ENCODE peak calls at places on chromosomes 3 and 15, in five cellular contexts. R is body of pancreas, F is dorsolateral prefrontal cortex, N is BE2C, H is neural progenitor cell. Q is an unnamed sample.

GRCh38 chr3:188486126-188486525 is 332.2 kb downstream of the LPP start:
- DNase-seq in R (no peak), F (no peak), N (no peak), H (no peak), Q (no peak)

GRCh38 chr3:126510323-126510910 is 7.2 kb downstream of the UROC1 start:
- DNase-seq in R (no peak), F (peak; percentile 35), N (no peak), H (no peak), Q (no peak)

GRCh38 chr3:182420741-182421140 is 372.6 kb upstream of the ATP11B start:
- DNase-seq in R (no peak), F (no peak), N (no peak), H (no peak), Q (no peak)

GRCh38 chr15:101115318-101115886 is 136.4 kb downstream of the CHSY1 start:
- DNase-seq in R (no peak), F (peak; percentile 24), N (no peak), H (no peak), Q (no peak)

GRCh38 chr3:151203053-151203420 is at the start of gene GPR171:
- DNase-seq in R (no peak), F (no peak), N (no peak), H (no peak), Q (no peak)

GRCh38 chr3:74465652-74466415 is 148.6 kb downstream of the CNTN3 start:
- DNase-seq in R (no peak), F (peak; percentile 38), N (no peak), H (no peak), Q (no peak)

GRCh38 chr15:85178366-85178765 is 196.7 kb downstream of the PDE8A start:
- DNase-seq in R (no peak), F (no peak), N (no peak), H (no peak), Q (no peak)

GRCh38 chr3:197533396-197534347 is 22.1 kb downstream of the BDH1 start:
- DNase-seq in R (no peak), F (no peak), N (no peak), H (no peak), Q (no peak)

GRCh38 chr3:47193871-47194859 is 30.3 kb upstream of the SETD2 start:
- DNase-seq in R (no peak), F (no peak), N (no peak), H (no peak), Q (no peak)

GRCh38 chr3:181278468-181279238 is 289.1 kb upstream of the DNAJC19 start:
- DNase-seq in R (no peak), F (no peak), N (no peak), H (peak; percentile 42), Q (no peak)

GRCh38 chr15:40338041-40338657 is 2.6 kb downstream of the CCDC9B start:
- DNase-seq in R (peak; percentile 73), F (no peak), N (peak; percentile 89), H (peak; percentile 88), Q (no peak)

GRCh38 chr3:72485649-72486048 is 362.6 kb downstream of the SHQ1 start:
- DNase-seq in R (no peak), F (no peak), N (no peak), H (no peak), Q (no peak)

GRCh38 chr3:123385072-123385471 is 63.8 kb downstream of the ADCY5 start:
- DNase-seq in R (no peak), F (no peak), N (no peak), H (no peak), Q (no peak)

GRCh38 chr3:106740116-106740515 is 637.1 kb upstream of the CCDC54 start:
- DNase-seq in R (no peak), F (no peak), N (no peak), H (no peak), Q (no peak)

GRCh38 chr3:194539498-194539897 is 52.7 kb upstream of the ATP13A3 start:
- DNase-seq in R (no peak), F (no peak), N (no peak), H (no peak), Q (no peak)

GRCh38 chr3:194472290-194472920 is 14.4 kb downstream of the ATP13A3 start:
- DNase-seq in R (no peak), F (no peak), N (peak; percentile 31), H (peak; percentile 72), Q (no peak)

GRCh38 chr3:143563786-143564185 is 284.5 kb downstream of the SLC9A9 start:
- DNase-seq in R (no peak), F (no peak), N (no peak), H (no peak), Q (no peak)

GRCh38 chr15:68618339-68619302 is 39.8 kb downstream of the CORO2B start:
- DNase-seq in R (no peak), F (no peak), N (no peak), H (no peak), Q (no peak)

GRCh38 chr3:141306922-141307321 is 61.4 kb upstream of the ZBTB38 start:
- DNase-seq in R (no peak), F (no peak), N (no peak), H (no peak), Q (no peak)

GRCh38 chr15:33654859-33655258 is 313.4 kb upstream of the CHRM5 start:
- DNase-seq in R (no peak), F (no peak), N (no peak), H (peak; percentile 16), Q (no peak)

GRCh38 chr15:65937046-65937445 is 67.8 kb downstream of the RAB11A start:
- DNase-seq in R (no peak), F (no peak), N (no peak), H (no peak), Q (no peak)

GRCh38 chr3:196639517-196640500 is at the start of gene NRROS:
- DNase-seq in R (peak; percentile 33), F (peak; percentile 68), N (peak; percentile 56), H (peak; percentile 75), Q (peak; percentile 53)

GRCh38 chr15:83108266-83109219 is 1.1 kb downstream of the TM6SF1 start:
- DNase-seq in R (no peak), F (peak; percentile 54), N (peak; percentile 30), H (no peak), Q (no peak)

GRCh38 chr3:63912768-63913588 is 795 bp upstream of the SCAANT1 start:
- DNase-seq in R (peak; percentile 71), F (peak; percentile 60), N (peak; percentile 31), H (peak; percentile 54), Q (peak; percentile 44)

DNA sequence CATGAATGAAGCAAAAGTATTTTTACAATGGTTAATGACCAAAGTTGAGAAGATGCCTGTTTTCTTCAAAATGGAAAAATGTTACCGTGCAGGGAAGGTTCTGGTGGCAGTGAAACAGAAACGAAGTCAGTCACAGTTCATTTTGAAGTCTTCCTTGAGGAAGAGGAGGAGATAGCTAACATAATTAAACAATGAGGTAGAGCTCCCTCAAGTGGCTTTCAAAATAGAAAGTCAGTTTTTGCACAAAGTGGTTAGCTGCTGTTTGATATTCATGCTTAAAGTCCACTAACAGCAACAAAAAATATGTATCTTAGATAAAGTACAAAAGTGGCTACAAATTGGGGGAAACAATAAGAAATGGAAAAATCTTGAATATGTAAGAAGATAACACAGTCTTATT is 87.3 kb downstream of the TFG start:
- DNase-seq in R (no peak), F (no peak), N (no peak), H (peak; percentile 11), Q (no peak)
- TF ChIP-seq CTCF in R (no peak), F (no peak), N (peak; percentile 34), H (peak; percentile 52), Q (no peak)

GRCh38 chr3:195554458-195554857 is 11.3 kb upstream of the PPP1R2 start:
- DNase-seq in R (no peak), F (no peak), N (no peak), H (no peak), Q (no peak)

GRCh38 chr3:195555110-195555509 is 12.0 kb upstream of the PPP1R2 start:
- DNase-seq in R (no peak), F (no peak), N (no peak), H (no peak), Q (no peak)

GRCh38 chr3:195558602-195559001 is 15.5 kb upstream of the PPP1R2 start:
- DNase-seq in R (no peak), F (no peak), N (no peak), H (peak; percentile 58), Q (no peak)

GRCh38 chr3:195557327-195557726 is 14.2 kb upstream of the PPP1R2 start:
- DNase-seq in R (no peak), F (no peak), N (no peak), H (no peak), Q (no peak)

GRCh38 chr3:195556390-195556789 is 13.3 kb upstream of the PPP1R2 start:
- DNase-seq in R (no peak), F (no peak), N (no peak), H (peak; percentile 44), Q (no peak)
- TF ChIP-seq CTCF in R (no peak), F (no peak), N (peak; percentile 55), H (peak; percentile 44), Q (no peak)

DNA sequence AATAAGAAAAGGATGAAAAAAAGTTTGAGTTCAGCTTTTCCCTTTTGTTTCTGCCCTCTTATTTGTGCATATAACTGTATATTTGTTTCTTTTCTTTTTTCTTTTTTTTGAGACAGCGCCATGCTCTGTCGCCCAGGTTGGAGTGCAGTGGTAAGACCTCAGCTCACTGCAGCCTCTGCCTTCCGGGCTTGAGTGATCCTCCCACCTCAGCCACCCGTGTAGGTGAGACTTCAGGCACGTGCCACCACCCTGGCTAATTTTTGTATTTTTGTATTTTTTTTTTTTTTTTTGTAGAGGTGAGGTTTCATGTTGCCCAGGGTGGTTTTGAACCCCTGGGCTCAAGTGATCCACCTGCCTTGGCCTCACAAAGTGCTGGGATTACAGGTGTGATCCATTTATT is 31.4 kb downstream of the RNF111 start:
- DNase-seq in R (no peak), F (no peak), N (no peak), H (no peak), Q (no peak)
- TF ChIP-seq CTCF in R (no peak), F (no peak), N (no peak), H (no peak), Q (no peak)

GRCh38 chr3:170496868-170497140 is 78.1 kb downstream of the CLDN11 start:
- DNase-seq in R (no peak), F (no peak), N (no peak), H (no peak), Q (no peak)

GRCh38 chr3:170494766-170495165 is 76.1 kb downstream of the CLDN11 start:
- DNase-seq in R (no peak), F (no peak), N (no peak), H (no peak), Q (no peak)

GRCh38 chr3:170497197-170497596 is 78.5 kb downstream of the CLDN11 start:
- DNase-seq in R (no peak), F (no peak), N (no peak), H (no peak), Q (no peak)

GRCh38 chr3:170493712-170494182 is 75.1 kb downstream of the CLDN11 start:
- DNase-seq in R (no peak), F (no peak), N (no peak), H (no peak), Q (no peak)

DNA sequence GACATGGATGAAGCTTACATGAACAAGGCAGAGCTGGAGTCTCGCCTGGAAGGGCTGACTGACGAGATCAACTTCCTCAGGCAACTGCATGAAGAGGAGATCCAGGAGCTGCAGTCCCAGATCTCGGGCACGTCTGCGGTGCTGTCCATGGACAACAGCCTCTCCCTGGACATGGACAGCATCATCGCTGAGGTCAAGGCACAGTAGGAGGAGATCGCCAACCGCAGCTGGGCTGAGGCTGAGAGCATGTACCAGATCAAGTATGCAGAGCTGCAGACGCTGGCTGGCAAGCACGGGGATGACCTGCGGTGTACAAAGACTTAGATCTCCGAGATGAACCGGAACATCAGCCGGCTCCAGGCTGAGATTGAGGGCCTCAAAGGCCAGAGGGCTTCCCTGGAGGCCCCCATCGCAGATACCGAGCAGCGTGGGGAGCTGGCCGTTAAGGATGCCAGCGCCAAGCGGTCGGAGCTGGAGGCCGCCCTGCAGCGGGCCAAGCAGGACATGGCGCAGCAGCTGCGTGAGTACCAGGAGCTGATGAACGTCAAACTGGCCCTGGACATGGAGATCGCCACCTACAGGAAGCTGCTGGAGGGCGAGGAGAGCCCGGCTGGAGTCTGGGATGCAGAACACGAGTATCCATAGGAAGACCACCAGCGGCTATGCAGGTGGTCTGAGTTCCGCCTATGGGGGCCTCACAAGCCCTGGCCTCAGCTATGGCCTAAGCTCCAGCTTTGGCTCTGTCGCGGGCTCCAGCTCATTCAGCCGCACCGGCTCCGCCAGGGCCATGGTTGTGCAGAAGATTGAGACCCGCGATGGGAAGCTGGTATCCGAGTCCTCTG is 77.6 kb downstream of the CLDN11 start:
- DNase-seq in R (no peak), F (no peak), N (no peak), H (peak; percentile 4), Q (no peak)
- TF ChIP-seq CTCF in R (no peak), F (no peak), N (no peak), H (peak; percentile 30), Q (no peak)

Q was measured in mesothelial cell of epicardium.